ENCODE peak calls at places on chromosomes 16 and 17, in ten cellular contexts. S is H1, B is stomach, T is HCT116, W is sigmoid colon, N is endothelial cell of umbilical vein, M is breast epithelium, P is HepG2, J is prostate gland, V is K562. H is an unnamed sample. For H3K4me1, the result is how much of the 10 kb centered on the place peaks cover.

GRCh38 chr16:83995756-83996155 is 27.7 kb downstream of the NECAB2 start:
- DNase-seq in S (no peak), B (peak), T (peak), W (no peak), N (no peak), M (no peak), P (no peak), J (peak), V (peak), H (no peak)

GRCh38 chr17:68509151-68510057 is 2.8 kb upstream of the PRKAR1A start:
- DNase-seq in S (no peak), B (no peak), T (no peak), W (peak), N (peak), M (no peak), P (peak), J (no peak), V (no peak), H (no peak)

GRCh38 chr17:40516581-40517285 is 15.3 kb upstream of the TNS4 start:
- DNase-seq in S (no peak), B (no peak), T (peak), W (peak), N (no peak), M (peak), P (peak), J (no peak), V (peak), H (peak)

GRCh38 chr17:45123930-45124796 is 8.2 kb downstream of the PLCD3 start:
- DNase-seq in S (no peak), B (peak), T (peak), W (peak), N (peak), M (no peak), P (peak), J (no peak), V (peak), H (no peak)

GRCh38 chr17:74981318-74981978 is 6.0 kb upstream of the CDR2L start:
- DNase-seq in S (no peak), B (no peak), T (no peak), W (no peak), N (no peak), M (no peak), P (no peak), J (no peak), V (no peak), H (no peak)

GRCh38 chr16:69314534-69314933 is 3.4 kb downstream of the VPS4A start:
- DNase-seq in S (no peak), B (peak), T (no peak), W (peak), N (no peak), M (no peak), P (no peak), J (no peak), V (no peak), H (peak)

GRCh38 chr16:21159281-21159951 is 942 bp downstream of the LDAF1 start:
- DNase-seq in S (no peak), B (peak), T (no peak), W (peak), N (peak), M (peak), P (no peak), J (peak), V (peak), H (peak)

GRCh38 chr17:214881-215331 is 33.5 kb upstream of the DOC2B start:
- DNase-seq in S (no peak), B (no peak), T (no peak), W (peak), N (no peak), M (no peak), P (no peak), J (no peak), V (no peak), H (no peak)

GRCh38 chr17:42673885-42674754 is 2.7 kb downstream of the PLEKHH3 start:
- DNase-seq in S (no peak), B (peak), T (no peak), W (peak), N (peak), M (no peak), P (peak), J (peak), V (peak), H (no peak)

GRCh38 chr16:31010539-31010938 is at the start of gene STX1B:
- DNase-seq in S (no peak), B (no peak), T (no peak), W (no peak), N (no peak), M (no peak), P (no peak), J (no peak), V (peak), H (no peak)

GRCh38 chr16:12086861-12087260 is 110.3 kb downstream of the SNX29 start:
- DNase-seq in S (no peak), B (no peak), T (no peak), W (peak), N (no peak), M (peak), P (no peak), J (no peak), V (no peak), H (peak)

GRCh38 chr16:14003119-14003570 is 68.0 kb upstream of the MRTFB start:
- DNase-seq in S (peak), B (no peak), T (no peak), W (peak), N (peak), M (peak), P (no peak), J (peak), V (peak), H (peak)

GRCh38 chr16:49111351-49111750 is 170.3 kb downstream of the CBLN1 start:
- DNase-seq in S (no peak), B (no peak), T (no peak), W (no peak), N (no peak), M (no peak), P (no peak), J (no peak), V (no peak), H (no peak)

GRCh38 chr17:59435238-59435637 is 103.8 kb downstream of the YPEL2 start:
- DNase-seq in S (no peak), B (no peak), T (no peak), W (no peak), N (peak), M (no peak), P (no peak), J (no peak), V (no peak), H (no peak)

GRCh38 chr17:76075364-76076099 is 951 bp downstream of the GALR2 start:
- DNase-seq in S (no peak), B (no peak), T (no peak), W (no peak), N (no peak), M (no peak), P (no peak), J (no peak), V (no peak), H (no peak)

GRCh38 chr17:51078009-51078592 is 42.6 kb downstream of the SPAG9 start:
- DNase-seq in S (no peak), B (no peak), T (no peak), W (no peak), N (no peak), M (no peak), P (no peak), J (no peak), V (no peak), H (no peak)

GRCh38 chr16:17938546-17938945 is 398.0 kb downstream of the NPIPA8 start:
- DNase-seq in S (no peak), B (no peak), T (no peak), W (no peak), N (no peak), M (no peak), P (no peak), J (no peak), V (no peak), H (no peak)

GRCh38 chr16:63185235-63185780 is 1149.1 kb upstream of the CDH8 start:
- DNase-seq in S (no peak), B (no peak), T (no peak), W (no peak), N (no peak), M (no peak), P (no peak), J (no peak), V (no peak), H (no peak)

GRCh38 chr17:49575524-49576120 is at the start of gene NXPH3:
- DNase-seq in S (no peak), B (peak), T (no peak), W (peak), N (peak), M (peak), P (peak), J (peak), V (peak), H (no peak)

GRCh38 chr17:60165976-60166375 is 16.2 kb downstream of the CA4 start:
- DNase-seq in S (no peak), B (peak), T (no peak), W (no peak), N (no peak), M (no peak), P (no peak), J (no peak), V (no peak), H (no peak)

GRCh38 chr16:88907768-88908167 is 41.3 kb upstream of the PABPN1L start:
- DNase-seq in S (no peak), B (no peak), T (no peak), W (no peak), N (no peak), M (no peak), P (no peak), J (no peak), V (no peak), H (no peak)

GRCh38 chr17:68205251-68205807 is 42.5 kb upstream of the AMZ2 start:
- DNase-seq in S (no peak), B (peak), T (peak), W (peak), N (peak), M (peak), P (peak), J (peak), V (peak), H (peak)

GRCh38 chr17:75345514-75346167 is 56.4 kb upstream of the SLC25A19 start:
- DNase-seq in S (no peak), B (no peak), T (no peak), W (no peak), N (no peak), M (no peak), P (no peak), J (no peak), V (no peak), H (no peak)

GRCh38 chr17:50863221-50863843 is 2.8 kb downstream of the TOB1 start:
- DNase-seq in S (no peak), B (peak), T (peak), W (peak), N (peak), M (no peak), P (peak), J (peak), V (no peak), H (no peak)

GRCh38 chr16:80887062-80887461 is 82.7 kb upstream of the CDYL2 start:
- DNase-seq in S (no peak), B (no peak), T (no peak), W (no peak), N (no peak), M (no peak), P (no peak), J (no peak), V (no peak), H (no peak)

GRCh38 chr17:74833501-74834361 is 26.0 kb downstream of the GRIN2C start:
- DNase-seq in S (no peak), B (no peak), T (no peak), W (no peak), N (no peak), M (no peak), P (no peak), J (no peak), V (no peak), H (no peak)

GRCh38 chr17:7548585-7549400 is at the start of gene TNFSF12:
- DNase-seq in S (no peak), B (peak), T (no peak), W (peak), N (peak), M (peak), P (no peak), J (peak), V (peak), H (peak)

GRCh38 chr17:54948380-54948779 is 20.1 kb downstream of the COX11 start:
- DNase-seq in S (no peak), B (no peak), T (peak), W (no peak), N (peak), M (no peak), P (peak), J (no peak), V (no peak), H (no peak)

GRCh38 chr17:47649972-47650524 is 329 bp downstream of the KPNB1 start:
- DNase-seq in S (no peak), B (peak), T (no peak), W (no peak), N (no peak), M (peak), P (no peak), J (no peak), V (peak), H (no peak)
- TF ChIP-seq POLR2A in S (no peak), B (no peak), T (no peak), W (no peak), N (no peak), M (no peak), P (peak), J (peak), V (peak), H (no peak)

GRCh38 chr17:4003131-4003500 is 38.9 kb upstream of the ATP2A3 start:
- DNase-seq in S (no peak), B (no peak), T (no peak), W (peak), N (no peak), M (no peak), P (no peak), J (no peak), V (no peak), H (no peak)

GRCh38 chr17:4006165-4006589 is 41.9 kb upstream of the ATP2A3 start:
- DNase-seq in S (no peak), B (no peak), T (no peak), W (peak), N (no peak), M (no peak), P (no peak), J (no peak), V (no peak), H (peak)

GRCh38 chr17:4005296-4006164 is 41.3 kb upstream of the ATP2A3 start:
- DNase-seq in S (no peak), B (no peak), T (no peak), W (no peak), N (no peak), M (no peak), P (no peak), J (no peak), V (no peak), H (peak)

GRCh38 chr17:4004517-4005295 is 40.5 kb upstream of the ATP2A3 start:
- DNase-seq in S (no peak), B (peak), T (peak), W (peak), N (peak), M (no peak), P (peak), J (peak), V (peak), H (peak)

GRCh38 chr17:4003501-4004421 is 39.5 kb upstream of the ATP2A3 start:
- DNase-seq in S (no peak), B (peak), T (no peak), W (peak), N (no peak), M (no peak), P (peak), J (no peak), V (peak), H (no peak)
- TF ChIP-seq POLR2AphosphoS5 in S (no peak), B (peak), T (no peak), W (no peak), N (no peak), M (no peak), P (peak), J (no peak), V (no peak), H (no peak)

GRCh38 chr16:24035127-24035842 is 199.5 kb downstream of the PRKCB start:
- DNase-seq in S (no peak), B (no peak), T (no peak), W (no peak), N (no peak), M (no peak), P (no peak), J (no peak), V (peak), H (no peak)
- H3K4me1 ChIP-seq in S (under half), B (under half), T (under half), W (under half), N (under half), M (under half), P (under half), J (under half), V (under half), H (under half)

GRCh38 chr17:80676564-80676963 is 131.9 kb downstream of the RPTOR start:
- DNase-seq in S (no peak), B (no peak), T (no peak), W (no peak), N (no peak), M (no peak), P (no peak), J (no peak), V (no peak), H (no peak)
- TF ChIP-seq POLR2A in S (no peak), B (no peak), T (no peak), W (no peak), N (no peak), M (no peak), P (no peak), J (no peak), V (no peak), H (no peak)

H was measured in suprapubic skin.